ENCODE peak calls at places on chromosome 6, in nine cellular contexts. One of them, this sample, is unnamed. For H3K27me3, H3K36me3 and H3K4me1, the result is how much of the 10 kb centered on the place peaks cover.

GRCh38 chr6:117549606-117550005 is 52.7 kb downstream of the GOPC start:
- DNase-seq in right lobe of liver: no peak
- DNase-seq in HCT116: no peak
- DNase-seq in adrenal gland: no peak
- DNase-seq in cardiac muscle cell: no peak
- DNase-seq in CD8-positive, alpha-beta memory T cell: peak
- DNase-seq in heart left ventricle: no peak
- DNase-seq in thoracic aorta: no peak
- DNase-seq in Caco-2: no peak
- DNase-seq in this sample: no peak

GRCh38 chr6:4220619-4221018 is 85.2 kb upstream of the ECI2 start:
- DNase-seq in cardiac muscle cell: peak
- DNase-seq in right lobe of liver: no peak
- DNase-seq in Caco-2: no peak
- DNase-seq in CD8-positive, alpha-beta memory T cell: no peak
- DNase-seq in HCT116: no peak
- DNase-seq in heart left ventricle: no peak
- DNase-seq in adrenal gland: no peak
- DNase-seq in thoracic aorta: no peak
- DNase-seq in this sample: no peak

GRCh38 chr6:131844243-131844841 is 36.5 kb downstream of the ENPP1 start:
- DNase-seq in heart left ventricle: no peak
- DNase-seq in Caco-2: no peak
- DNase-seq in thoracic aorta: no peak
- DNase-seq in right lobe of liver: no peak
- DNase-seq in cardiac muscle cell: peak
- DNase-seq in adrenal gland: no peak
- DNase-seq in CD8-positive, alpha-beta memory T cell: no peak
- DNase-seq in HCT116: no peak
- DNase-seq in this sample: no peak

GRCh38 chr6:150177260-150178246 is 34.7 kb downstream of the PPP1R14C start:
- DNase-seq in right lobe of liver: no peak
- DNase-seq in adrenal gland: no peak
- DNase-seq in CD8-positive, alpha-beta memory T cell: no peak
- DNase-seq in thoracic aorta: no peak
- DNase-seq in cardiac muscle cell: no peak
- DNase-seq in heart left ventricle: peak
- DNase-seq in HCT116: no peak
- DNase-seq in Caco-2: peak
- DNase-seq in this sample: no peak

GRCh38 chr6:19415605-19416326 is 421.4 kb upstream of the ID4 start:
- DNase-seq in cardiac muscle cell: peak
- DNase-seq in right lobe of liver: no peak
- DNase-seq in heart left ventricle: no peak
- DNase-seq in HCT116: peak
- DNase-seq in adrenal gland: no peak
- DNase-seq in Caco-2: no peak
- DNase-seq in CD8-positive, alpha-beta memory T cell: no peak
- DNase-seq in thoracic aorta: no peak
- DNase-seq in this sample: no peak

GRCh38 chr6:28643017-28643740 is 117.5 kb downstream of the GPX5 start:
- DNase-seq in thoracic aorta: no peak
- DNase-seq in Caco-2: peak
- DNase-seq in cardiac muscle cell: peak
- DNase-seq in CD8-positive, alpha-beta memory T cell: no peak
- DNase-seq in heart left ventricle: no peak
- DNase-seq in right lobe of liver: no peak
- DNase-seq in HCT116: peak
- DNase-seq in adrenal gland: no peak
- DNase-seq in this sample: no peak

GRCh38 chr6:93105017-93105416 is 314.3 kb downstream of the EPHA7 start:
- DNase-seq in CD8-positive, alpha-beta memory T cell: no peak
- DNase-seq in adrenal gland: no peak
- DNase-seq in right lobe of liver: no peak
- DNase-seq in thoracic aorta: no peak
- DNase-seq in cardiac muscle cell: peak
- DNase-seq in heart left ventricle: no peak
- DNase-seq in Caco-2: no peak
- DNase-seq in HCT116: no peak
- DNase-seq in this sample: no peak

GRCh38 chr6:35177586-35177985 is 36.2 kb upstream of the SCUBE3 start:
- DNase-seq in cardiac muscle cell: peak
- DNase-seq in heart left ventricle: no peak
- DNase-seq in right lobe of liver: no peak
- DNase-seq in adrenal gland: no peak
- DNase-seq in Caco-2: no peak
- DNase-seq in CD8-positive, alpha-beta memory T cell: no peak
- DNase-seq in thoracic aorta: no peak
- DNase-seq in HCT116: no peak
- DNase-seq in this sample: no peak

GRCh38 chr6:20332441-20333006 is 69.2 kb upstream of the E2F3 start:
- DNase-seq in adrenal gland: no peak
- DNase-seq in cardiac muscle cell: no peak
- DNase-seq in Caco-2: no peak
- DNase-seq in HCT116: no peak
- DNase-seq in right lobe of liver: no peak
- DNase-seq in thoracic aorta: no peak
- DNase-seq in CD8-positive, alpha-beta memory T cell: no peak
- DNase-seq in heart left ventricle: no peak
- DNase-seq in this sample: no peak

GRCh38 chr6:34941421-34941820 is 52.4 kb downstream of the ANKS1A start:
- DNase-seq in adrenal gland: no peak
- DNase-seq in CD8-positive, alpha-beta memory T cell: no peak
- DNase-seq in Caco-2: no peak
- DNase-seq in cardiac muscle cell: no peak
- DNase-seq in HCT116: no peak
- DNase-seq in heart left ventricle: no peak
- DNase-seq in right lobe of liver: no peak
- DNase-seq in thoracic aorta: no peak
- DNase-seq in this sample: no peak

GRCh38 chr6:136446579-136447182 is 103.5 kb downstream of the MAP7 start:
- DNase-seq in right lobe of liver: no peak
- DNase-seq in HCT116: no peak
- DNase-seq in thoracic aorta: no peak
- DNase-seq in adrenal gland: no peak
- DNase-seq in CD8-positive, alpha-beta memory T cell: no peak
- DNase-seq in Caco-2: no peak
- DNase-seq in heart left ventricle: no peak
- DNase-seq in cardiac muscle cell: peak
- DNase-seq in this sample: no peak

GRCh38 chr6:126123226-126123625 is 136.9 kb downstream of the TRMT11 start:
- DNase-seq in Caco-2: no peak
- DNase-seq in cardiac muscle cell: peak
- DNase-seq in thoracic aorta: no peak
- DNase-seq in right lobe of liver: no peak
- DNase-seq in HCT116: no peak
- DNase-seq in adrenal gland: peak
- DNase-seq in heart left ventricle: no peak
- DNase-seq in CD8-positive, alpha-beta memory T cell: no peak
- DNase-seq in this sample: no peak

GRCh38 chr6:169156108-169156821 is 97.4 kb downstream of the THBS2 start:
- DNase-seq in right lobe of liver: no peak
- DNase-seq in CD8-positive, alpha-beta memory T cell: no peak
- DNase-seq in heart left ventricle: no peak
- DNase-seq in thoracic aorta: no peak
- DNase-seq in HCT116: no peak
- DNase-seq in cardiac muscle cell: peak
- DNase-seq in adrenal gland: no peak
- DNase-seq in Caco-2: no peak
- DNase-seq in this sample: no peak
- H3K27me3 ChIP-seq in right lobe of liver: under half
- H3K27me3 ChIP-seq in CD8-positive, alpha-beta memory T cell: under half
- H3K27me3 ChIP-seq in heart left ventricle: under half
- H3K27me3 ChIP-seq in thoracic aorta: under half
- H3K27me3 ChIP-seq in HCT116: under half
- H3K27me3 ChIP-seq in cardiac muscle cell: under half
- H3K27me3 ChIP-seq in adrenal gland: under half
- H3K27me3 ChIP-seq in Caco-2: under half
- H3K27me3 ChIP-seq in this sample: under half

DNA sequence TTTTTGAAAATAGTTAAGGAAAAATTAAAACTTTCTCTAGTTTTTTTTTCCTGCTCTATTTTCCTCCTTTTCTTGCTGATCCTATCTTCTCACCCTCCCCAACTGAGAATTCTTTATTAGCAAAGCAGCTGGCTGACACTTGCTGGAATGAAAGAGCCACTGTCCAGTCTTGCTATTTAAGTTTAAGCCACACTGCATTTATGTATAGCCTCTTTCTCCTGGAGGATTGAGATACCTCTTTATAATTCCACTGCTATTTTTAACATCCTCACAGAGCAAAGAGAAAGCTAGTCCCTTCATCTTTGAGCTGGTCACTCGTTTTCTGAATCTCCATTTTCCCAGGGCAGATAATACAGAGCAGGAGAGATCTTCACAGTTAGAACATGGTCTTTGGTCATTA is 36.0 kb upstream of the EEF1A1 start:
- DNase-seq in CD8-positive, alpha-beta memory T cell: no peak
- DNase-seq in thoracic aorta: no peak
- DNase-seq in adrenal gland: no peak
- DNase-seq in right lobe of liver: no peak
- DNase-seq in Caco-2: no peak
- DNase-seq in heart left ventricle: no peak
- DNase-seq in cardiac muscle cell: no peak
- DNase-seq in HCT116: no peak
- DNase-seq in this sample: no peak
- H3K36me3 ChIP-seq in CD8-positive, alpha-beta memory T cell: under half
- H3K36me3 ChIP-seq in thoracic aorta: under half
- H3K36me3 ChIP-seq in adrenal gland: under half
- H3K36me3 ChIP-seq in right lobe of liver: under half
- H3K36me3 ChIP-seq in Caco-2: under half
- H3K36me3 ChIP-seq in heart left ventricle: under half
- H3K36me3 ChIP-seq in cardiac muscle cell: under half
- H3K36me3 ChIP-seq in HCT116: under half
- H3K36me3 ChIP-seq in this sample: under half

GRCh38 chr6:41062056-41062455 is 9.1 kb downstream of the APOBEC2 start:
- DNase-seq in CD8-positive, alpha-beta memory T cell: no peak
- DNase-seq in thoracic aorta: no peak
- DNase-seq in cardiac muscle cell: no peak
- DNase-seq in heart left ventricle: no peak
- DNase-seq in HCT116: no peak
- DNase-seq in adrenal gland: no peak
- DNase-seq in Caco-2: no peak
- DNase-seq in right lobe of liver: no peak
- DNase-seq in this sample: no peak

GRCh38 chr6:41056768-41057490 is 3.9 kb downstream of the APOBEC2 start:
- DNase-seq in HCT116: no peak
- DNase-seq in Caco-2: peak
- DNase-seq in adrenal gland: no peak
- DNase-seq in heart left ventricle: no peak
- DNase-seq in right lobe of liver: no peak
- DNase-seq in thoracic aorta: no peak
- DNase-seq in CD8-positive, alpha-beta memory T cell: no peak
- DNase-seq in cardiac muscle cell: no peak
- DNase-seq in this sample: no peak

GRCh38 chr6:41061196-41061726 is 8.3 kb downstream of the APOBEC2 start:
- DNase-seq in thoracic aorta: no peak
- DNase-seq in HCT116: no peak
- DNase-seq in heart left ventricle: no peak
- DNase-seq in adrenal gland: no peak
- DNase-seq in CD8-positive, alpha-beta memory T cell: no peak
- DNase-seq in Caco-2: no peak
- DNase-seq in right lobe of liver: no peak
- DNase-seq in cardiac muscle cell: no peak
- DNase-seq in this sample: no peak

GRCh38 chr6:41058783-41059181 is 5.8 kb downstream of the APOBEC2 start:
- DNase-seq in cardiac muscle cell: no peak
- DNase-seq in Caco-2: no peak
- DNase-seq in thoracic aorta: no peak
- DNase-seq in right lobe of liver: no peak
- DNase-seq in adrenal gland: no peak
- DNase-seq in heart left ventricle: no peak
- DNase-seq in CD8-positive, alpha-beta memory T cell: no peak
- DNase-seq in HCT116: no peak
- DNase-seq in this sample: no peak

DNA sequence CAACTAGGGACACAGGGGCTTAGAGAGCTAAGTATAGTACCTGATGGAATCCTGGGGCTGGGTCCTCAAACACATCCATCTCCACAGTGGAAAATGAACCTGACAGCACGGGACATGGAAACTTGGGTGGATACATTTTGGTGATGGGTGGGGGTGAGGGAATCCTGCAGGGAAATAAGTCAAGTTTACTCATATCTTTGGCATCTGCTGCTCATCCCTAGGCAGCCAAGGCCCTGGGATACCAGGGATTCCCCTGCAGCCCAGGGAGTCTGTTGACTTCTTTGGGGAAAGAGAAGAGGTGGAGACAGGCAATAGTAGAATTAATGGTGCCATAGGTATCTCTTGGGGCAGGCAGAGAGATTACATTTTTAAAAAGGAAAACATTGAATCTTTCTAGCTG is 6.6 kb downstream of the APOBEC2 start:
- DNase-seq in heart left ventricle: no peak
- DNase-seq in cardiac muscle cell: no peak
- DNase-seq in CD8-positive, alpha-beta memory T cell: no peak
- DNase-seq in HCT116: no peak
- DNase-seq in right lobe of liver: no peak
- DNase-seq in adrenal gland: no peak
- DNase-seq in thoracic aorta: no peak
- DNase-seq in Caco-2: no peak
- DNase-seq in this sample: no peak
- H3K4me1 ChIP-seq in heart left ventricle: under half
- H3K4me1 ChIP-seq in cardiac muscle cell: half or more
- H3K4me1 ChIP-seq in CD8-positive, alpha-beta memory T cell: under half
- H3K4me1 ChIP-seq in HCT116: under half
- H3K4me1 ChIP-seq in right lobe of liver: under half
- H3K4me1 ChIP-seq in adrenal gland: under half
- H3K4me1 ChIP-seq in thoracic aorta: under half
- H3K4me1 ChIP-seq in Caco-2: half or more
- H3K4me1 ChIP-seq in this sample: under half

GRCh38 chr6:165852676-165853075 is 189.6 kb upstream of the PDE10A start:
- DNase-seq in thoracic aorta: no peak
- DNase-seq in CD8-positive, alpha-beta memory T cell: no peak
- DNase-seq in HCT116: no peak
- DNase-seq in heart left ventricle: no peak
- DNase-seq in right lobe of liver: no peak
- DNase-seq in Caco-2: no peak
- DNase-seq in adrenal gland: no peak
- DNase-seq in cardiac muscle cell: no peak
- DNase-seq in this sample: no peak

GRCh38 chr6:165847407-165848098 is 184.5 kb upstream of the PDE10A start:
- DNase-seq in heart left ventricle: peak
- DNase-seq in thoracic aorta: no peak
- DNase-seq in CD8-positive, alpha-beta memory T cell: peak
- DNase-seq in HCT116: no peak
- DNase-seq in adrenal gland: peak
- DNase-seq in cardiac muscle cell: peak
- DNase-seq in Caco-2: no peak
- DNase-seq in right lobe of liver: no peak
- DNase-seq in this sample: no peak

GRCh38 chr6:165849539-165850430 is 186.7 kb upstream of the PDE10A start:
- DNase-seq in right lobe of liver: no peak
- DNase-seq in HCT116: no peak
- DNase-seq in adrenal gland: no peak
- DNase-seq in heart left ventricle: peak
- DNase-seq in Caco-2: no peak
- DNase-seq in CD8-positive, alpha-beta memory T cell: no peak
- DNase-seq in thoracic aorta: no peak
- DNase-seq in cardiac muscle cell: peak
- DNase-seq in this sample: no peak

GRCh38 chr6:165848099-165848461 is 185.0 kb upstream of the PDE10A start:
- DNase-seq in CD8-positive, alpha-beta memory T cell: no peak
- DNase-seq in right lobe of liver: no peak
- DNase-seq in Caco-2: no peak
- DNase-seq in adrenal gland: no peak
- DNase-seq in heart left ventricle: no peak
- DNase-seq in HCT116: no peak
- DNase-seq in cardiac muscle cell: no peak
- DNase-seq in thoracic aorta: no peak
- DNase-seq in this sample: no peak

GRCh38 chr6:165850434-165851019 is 187.5 kb upstream of the PDE10A start:
- DNase-seq in right lobe of liver: peak
- DNase-seq in CD8-positive, alpha-beta memory T cell: peak
- DNase-seq in thoracic aorta: no peak
- DNase-seq in heart left ventricle: peak
- DNase-seq in adrenal gland: peak
- DNase-seq in HCT116: peak
- DNase-seq in Caco-2: peak
- DNase-seq in cardiac muscle cell: peak
- DNase-seq in this sample: no peak
- H3K27me3 ChIP-seq in right lobe of liver: under half
- H3K27me3 ChIP-seq in CD8-positive, alpha-beta memory T cell: under half
- H3K27me3 ChIP-seq in thoracic aorta: under half
- H3K27me3 ChIP-seq in heart left ventricle: under half
- H3K27me3 ChIP-seq in adrenal gland: under half
- H3K27me3 ChIP-seq in HCT116: under half
- H3K27me3 ChIP-seq in Caco-2: under half
- H3K27me3 ChIP-seq in cardiac muscle cell: half or more
- H3K27me3 ChIP-seq in this sample: under half